ENCODE peak calls at places on chromosomes 13 and 19, in ten cellular contexts. R is activated CD4-positive, alpha-beta T cell treated with anti-CD3 and anti-CD28 coated beads for 4 hours; W is T-helper 2 cell; Q is stimulated activated CD4-positive, alpha-beta T cell treated with anti-CD3 and anti-CD28 coated beads, Interleukin-1b, Interleukin-23, amount 100 ng/mL, for 1 hour; Z is SJSA1; C is activated CD8-positive, alpha-beta memory T cell treated with anti-CD3 and anti-CD28 coated beads, Interleukin-2, amount 10 ng/mL, durations not matched to agents 7 days and 5 days; T is AG09319; K is WTC11; A is posterior cingulate gyrus; B is lung. L is an unnamed sample.

GRCh38 chr13:65468628-65469027 is 1761.5 kb downstream of the PCDH9 start:
- DNase-seq in R (no peak), W (no peak), Q (no peak), Z (no peak), C (no peak), T (no peak), K (no peak), A (no peak), B (no peak), L (no peak)

GRCh38 chr19:5172859-5173577 is 167.6 kb downstream of the PTPRS start:
- DNase-seq in R (no peak), W (no peak), Q (no peak), Z (peak; percentile 82), C (no peak), T (peak; percentile 85), K (no peak), A (no peak), B (no peak), L (peak; percentile 99)

GRCh38 chr13:113196970-113197737 is 11.3 kb downstream of the PCID2 start:
- DNase-seq in R (no peak), W (no peak), Q (no peak), Z (no peak), C (no peak), T (no peak), K (no peak), A (no peak), B (no peak), L (no peak)

GRCh38 chr19:16106121-16106520 is 5.6 kb upstream of the RAB8A start:
- DNase-seq in R (no peak), W (peak; percentile 45), Q (no peak), Z (peak; percentile 36), C (no peak), T (no peak), K (no peak), A (no peak), B (no peak), L (no peak)

GRCh38 chr19:14146789-14147216 is 10.4 kb upstream of the ASF1B start:
- DNase-seq in R (no peak), W (no peak), Q (no peak), Z (no peak), C (no peak), T (peak; percentile 42), K (no peak), A (no peak), B (no peak), L (peak; percentile 11)

GRCh38 chr13:71754407-71754974 is 112.5 kb downstream of the DACH1 start:
- DNase-seq in R (no peak), W (no peak), Q (no peak), Z (no peak), C (no peak), T (no peak), K (no peak), A (no peak), B (no peak), L (no peak)

GRCh38 chr13:41802684-41803554 is 158.0 kb downstream of the VWA8 start:
- DNase-seq in R (no peak), W (no peak), Q (no peak), Z (peak; percentile 36), C (no peak), T (no peak), K (no peak), A (no peak), B (no peak), L (peak; percentile 17)

GRCh38 chr19:40365613-40366401 is 17.3 kb downstream of the PLD3 start:
- DNase-seq in R (no peak), W (peak; percentile 30), Q (peak; percentile 46), Z (peak; percentile 33), C (peak; percentile 65), T (peak; percentile 14), K (peak; percentile 89), A (peak; percentile 96), B (peak; percentile 78), L (no peak)

GRCh38 chr19:44954278-44954648 is 917 bp upstream of the CLPTM1 start:
- DNase-seq in R (no peak), W (no peak), Q (no peak), Z (no peak), C (no peak), T (no peak), K (no peak), A (no peak), B (no peak), L (no peak)

GRCh38 chr19:16324384-16325160 is at the start of gene KLF2:
- DNase-seq in R (peak; percentile 89), W (peak; percentile 95), Q (peak; percentile 56), Z (peak; percentile 85), C (peak; percentile 93), T (peak; percentile 86), K (peak; percentile 71), A (peak; percentile 91), B (peak; percentile 93), L (peak; percentile 94)

GRCh38 chr13:94390881-94391280 is 88.6 kb downstream of the DCT start:
- DNase-seq in R (no peak), W (no peak), Q (no peak), Z (no peak), C (no peak), T (no peak), K (no peak), A (no peak), B (no peak), L (no peak)

GRCh38 chr19:51079486-51080110 is 3.1 kb downstream of the KLK14 start:
- DNase-seq in R (no peak), W (no peak), Q (no peak), Z (no peak), C (no peak), T (no peak), K (no peak), A (peak; percentile 65), B (no peak), L (no peak)

GRCh38 chr19:459724-460511 is 915 bp downstream of the SHC2 start:
- DNase-seq in R (peak; percentile 7), W (no peak), Q (no peak), Z (peak; percentile 31), C (no peak), T (no peak), K (peak; percentile 60), A (peak; percentile 92), B (peak; percentile 45), L (no peak)

GRCh38 chr13:22357132-22357531 is 686.3 kb downstream of the FGF9 start:
- DNase-seq in R (no peak), W (no peak), Q (no peak), Z (no peak), C (no peak), T (no peak), K (no peak), A (no peak), B (no peak), L (no peak)

GRCh38 chr13:25865391-25865790 is 186.4 kb downstream of the SHISA2 start:
- DNase-seq in R (no peak), W (no peak), Q (no peak), Z (no peak), C (no peak), T (no peak), K (no peak), A (no peak), B (no peak), L (no peak)

GRCh38 chr19:1151917-1152601 is 22.0 kb downstream of the SBNO2 start:
- DNase-seq in R (no peak), W (no peak), Q (no peak), Z (no peak), C (no peak), T (no peak), K (no peak), A (no peak), B (no peak), L (no peak)

GRCh38 chr19:55668603-55669348 is 6.2 kb upstream of the EPN1 start:
- DNase-seq in R (no peak), W (no peak), Q (no peak), Z (no peak), C (no peak), T (no peak), K (no peak), A (no peak), B (no peak), L (no peak)